ENCODE peak calls at places on chromosomes 16 and 17, in ten cellular contexts. N, Z, Y, S, T, X, Q, M, B and O are unnamed samples.

GRCh38 chr17:273994-274832 is 78.4 kb downstream of the RPH3AL start:
- DNase-seq in X (no peak), Y (peak), Z (no peak), M (peak), S (no peak), Q (peak), B (no peak), N (peak), T (no peak), O (no peak)

GRCh38 chr17:8880466-8880865 is 13.0 kb upstream of the PIK3R6 start:
- DNase-seq in Y (no peak), M (no peak), B (no peak), S (no peak), Z (no peak), N (no peak), T (no peak), X (no peak), Q (no peak), O (no peak)

GRCh38 chr16:27759947-27760844 is 210.3 kb downstream of the KATNIP start:
- DNase-seq in N (no peak), B (no peak), S (no peak), Q (no peak), M (no peak), X (no peak), T (no peak), Y (no peak), Z (no peak), O (no peak)

GRCh38 chr16:9002042-9002441 is 38.3 kb upstream of the USP7 start:
- DNase-seq in M (no peak), Z (no peak), S (no peak), Y (no peak), Q (no peak), N (no peak), X (no peak), T (no peak), B (no peak), O (peak)

GRCh38 chr17:49218941-49219913 is 8.7 kb downstream of the ABI3 start:
- DNase-seq in Y (no peak), B (no peak), Q (peak), S (no peak), X (peak), M (no peak), T (peak), N (no peak), Z (no peak), O (peak)

GRCh38 chr17:60971515-60972369 is 294.1 kb downstream of the BCAS3 start:
- DNase-seq in Y (peak), T (peak), B (no peak), Z (peak), S (peak), M (no peak), Q (no peak), N (peak), X (peak), O (peak)

GRCh38 chr16:49283376-49284049 is 1.9 kb upstream of the CBLN1 start:
- DNase-seq in Y (no peak), B (no peak), N (no peak), M (no peak), T (no peak), S (no peak), Z (no peak), Q (no peak), X (no peak), O (no peak)

GRCh38 chr17:3796822-3797170 is 4.2 kb downstream of the ITGAE start:
- DNase-seq in T (no peak), X (peak), Q (no peak), S (no peak), N (no peak), Y (no peak), M (no peak), Z (no peak), B (no peak), O (no peak)

GRCh38 chr17:3773511-3773910 is 27.5 kb downstream of the ITGAE start:
- DNase-seq in Q (peak), S (peak), N (no peak), X (no peak), Z (peak), Y (peak), T (no peak), M (no peak), B (no peak), O (no peak)

GRCh38 chr17:73342549-73343167 is 30.9 kb upstream of the CDC42EP4 start:
- DNase-seq in T (peak), N (no peak), Z (peak), M (no peak), S (peak), X (peak), B (no peak), Q (no peak), Y (no peak), O (no peak)

GRCh38 chr16:26765087-26765486 is 301.6 kb upstream of the C16orf82 start:
- DNase-seq in S (no peak), T (no peak), X (peak), N (no peak), Q (no peak), M (no peak), Z (no peak), Y (no peak), B (no peak), O (peak)

GRCh38 chr17:57215317-57215716 is 41.0 kb upstream of the MSI2 start:
- DNase-seq in Z (peak), Q (no peak), X (no peak), Y (peak), B (no peak), T (no peak), N (peak), M (no peak), S (peak), O (no peak)

GRCh38 chr16:79915264-79916160 is 315.0 kb upstream of the MAF start:
- DNase-seq in X (no peak), Y (no peak), B (no peak), Q (no peak), N (no peak), T (no peak), M (no peak), Z (no peak), S (no peak), O (no peak)

GRCh38 chr16:48272837-48273421 is 25.6 kb upstream of the ABCC11 start:
- DNase-seq in M (no peak), Y (no peak), B (no peak), Z (no peak), Q (no peak), N (no peak), X (no peak), T (no peak), S (no peak), O (no peak)

GRCh38 chr17:80941171-80941570 is 50.5 kb upstream of the CHMP6 start:
- DNase-seq in X (no peak), Y (peak), M (no peak), Z (no peak), S (no peak), N (no peak), T (no peak), Q (peak), B (no peak), O (no peak)

GRCh38 chr17:80937501-80938356 is 53.9 kb upstream of the CHMP6 start:
- DNase-seq in Y (peak), Z (no peak), X (no peak), S (no peak), Q (peak), N (no peak), T (no peak), M (no peak), B (no peak), O (no peak)

GRCh38 chr17:80940171-80941123 is 51.2 kb upstream of the CHMP6 start:
- DNase-seq in T (no peak), Z (no peak), Q (peak), B (no peak), Y (peak), X (no peak), S (no peak), M (no peak), N (no peak), O (no peak)

GRCh38 chr17:80938556-80938955 is 53.1 kb upstream of the CHMP6 start:
- DNase-seq in Q (no peak), Z (no peak), N (no peak), B (no peak), M (no peak), T (no peak), S (no peak), X (no peak), Y (peak), O (peak)

DNA sequence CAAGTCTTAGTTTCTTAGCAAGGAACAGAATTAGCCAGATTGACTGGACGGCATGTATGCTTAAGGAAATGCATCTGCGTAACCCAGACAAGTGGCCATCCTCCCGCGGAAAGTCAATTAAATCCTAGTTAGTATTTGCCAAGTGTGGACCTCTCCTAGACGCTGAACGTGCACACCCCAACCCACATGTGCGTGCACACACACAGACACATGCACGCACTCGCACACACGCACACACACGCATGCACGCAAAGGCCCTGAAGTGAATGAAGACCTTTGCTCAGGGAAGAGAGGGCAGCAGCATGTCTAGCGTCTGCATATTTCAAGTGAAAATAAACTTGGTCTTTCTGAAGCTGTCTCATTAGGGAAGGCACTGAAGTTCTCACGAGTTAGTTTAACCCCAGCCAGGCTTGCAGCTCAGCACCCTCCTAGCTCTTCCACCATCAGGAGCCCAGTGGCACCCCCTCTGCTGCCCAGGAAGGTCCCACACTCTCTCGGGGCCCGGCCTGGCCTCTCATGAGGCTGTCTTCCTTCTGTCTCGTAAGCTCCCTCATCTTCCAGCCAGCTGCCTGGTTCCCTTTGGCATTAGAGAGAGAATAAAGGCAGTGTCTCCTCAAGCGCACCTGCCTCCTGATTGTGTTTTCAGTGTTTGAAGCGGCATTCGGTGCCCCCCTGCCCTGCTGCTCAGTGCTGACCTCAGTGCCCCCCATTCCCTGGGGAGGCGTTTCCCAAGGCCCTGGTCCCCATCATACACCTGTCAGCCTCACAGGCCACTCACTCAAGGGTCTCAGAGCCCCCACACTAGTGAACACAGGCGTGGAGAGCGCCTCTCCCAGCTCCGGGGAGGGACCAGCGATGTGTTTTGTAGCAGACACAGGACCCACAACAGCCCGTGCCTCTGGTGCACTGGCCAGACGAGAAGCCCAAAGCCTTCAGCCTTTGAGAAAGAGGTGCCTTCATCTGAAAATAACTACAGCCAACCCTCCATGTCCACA is 52.2 kb upstream of the CHMP6 start:
- DNase-seq in Q (peak), N (no peak), S (no peak), X (no peak), B (no peak), T (no peak), Z (no peak), M (no peak), Y (peak), O (no peak)
- H3K4me3 ChIP-seq in Q (no peak), N (no peak), S (no peak), X (no peak), B (no peak), T (no peak), Z (no peak), M (no peak), Y (no peak), O (peak)

GRCh38 chr16:53089434-53090270 is 34.9 kb downstream of the CHD9 start:
- DNase-seq in B (no peak), N (no peak), T (no peak), S (peak), Y (no peak), Q (no peak), Z (no peak), M (no peak), X (no peak), O (no peak)
- H3K4me3 ChIP-seq in B (no peak), N (no peak), T (no peak), S (no peak), Y (no peak), Q (no peak), Z (no peak), M (no peak), X (no peak), O (no peak)

DNA sequence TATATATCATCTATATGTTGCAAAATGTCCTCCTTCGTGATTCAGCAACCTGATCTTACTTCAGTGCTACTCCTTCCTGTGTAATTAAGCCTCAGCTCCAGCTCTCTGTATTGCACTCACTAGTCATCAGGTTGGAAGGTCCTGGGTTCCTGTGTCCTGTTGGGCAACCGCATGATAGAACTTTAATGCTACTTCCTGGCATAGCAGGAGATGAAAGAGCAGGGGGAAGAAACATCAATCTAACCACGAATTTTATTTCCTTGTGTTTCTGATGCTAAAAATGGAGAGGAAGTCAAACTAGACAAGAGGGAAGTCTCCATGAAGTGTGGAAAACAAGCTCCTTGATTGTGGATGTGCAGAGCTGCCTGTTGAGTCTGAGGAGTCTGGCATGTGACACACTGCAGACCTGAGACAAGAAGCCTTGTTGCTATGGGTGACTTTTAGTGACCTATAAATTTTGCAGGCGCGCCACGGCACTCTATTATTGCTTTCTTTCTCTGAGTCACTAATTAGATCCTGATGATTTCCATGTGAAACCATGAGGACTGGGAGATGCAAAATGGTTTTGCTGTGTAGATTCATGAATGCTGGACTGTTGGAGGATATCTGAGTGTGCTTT is 25.6 kb downstream of the IGSF6 start:
- DNase-seq in T (no peak), S (peak), B (no peak), Z (peak), N (no peak), M (no peak), Q (no peak), Y (peak), X (no peak), O (peak)
- H3K4me3 ChIP-seq in T (no peak), S (no peak), B (no peak), Z (no peak), N (no peak), M (no peak), Q (no peak), Y (no peak), X (no peak), O (no peak)

GRCh38 chr16:11597268-11597690 is 10.6 kb upstream of the LITAF start:
- DNase-seq in M (no peak), T (no peak), B (no peak), Y (peak), S (no peak), N (peak), Z (no peak), Q (peak), X (no peak), O (no peak)

GRCh38 chr16:11599579-11599978 is 12.9 kb upstream of the LITAF start:
- DNase-seq in T (no peak), M (no peak), Q (no peak), S (no peak), Y (no peak), N (no peak), Z (no peak), B (no peak), X (no peak), O (no peak)

GRCh38 chr16:11596572-11597226 is 10.0 kb upstream of the LITAF start:
- DNase-seq in Z (no peak), B (no peak), X (no peak), M (no peak), Y (no peak), N (no peak), T (no peak), Q (no peak), S (no peak), O (no peak)

GRCh38 chr16:11597737-11598136 is 11.0 kb upstream of the LITAF start:
- DNase-seq in T (no peak), X (no peak), S (no peak), M (no peak), Q (no peak), Z (no peak), N (no peak), B (no peak), Y (no peak), O (no peak)

DNA sequence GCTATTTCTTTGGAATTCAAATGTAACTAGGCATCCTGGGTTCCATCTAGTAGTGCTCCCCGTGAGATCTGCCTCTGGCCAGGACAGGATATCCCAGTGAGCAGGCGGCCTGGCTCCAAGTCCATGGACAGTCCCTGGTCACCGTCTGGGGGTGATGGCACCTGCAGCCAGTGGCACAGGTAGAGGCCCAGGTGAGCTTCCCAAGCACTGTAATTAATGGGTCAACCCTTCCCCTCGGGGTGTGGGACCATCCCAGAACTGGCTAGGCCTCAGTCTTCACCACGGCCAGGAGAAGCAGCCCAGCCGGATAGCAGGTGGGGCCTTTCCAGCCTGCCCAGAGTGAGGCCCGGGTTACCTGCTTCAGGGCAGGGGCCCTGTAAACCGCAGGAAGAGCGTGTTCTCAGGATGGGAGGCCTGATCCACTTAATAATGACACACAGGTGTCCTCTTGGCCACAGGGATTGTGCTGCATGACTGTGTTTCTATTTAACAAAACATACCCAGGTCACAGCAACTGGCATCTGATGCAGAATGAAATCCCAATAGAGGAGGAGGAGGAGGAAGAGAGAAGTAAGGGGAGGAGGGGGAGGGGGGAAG is 9.3 kb upstream of the LITAF start:
- DNase-seq in Z (no peak), B (no peak), Y (no peak), N (no peak), X (no peak), S (no peak), M (no peak), T (no peak), Q (no peak), O (no peak)
- H3K4me3 ChIP-seq in Z (no peak), B (no peak), Y (no peak), N (no peak), X (no peak), S (no peak), M (no peak), T (no peak), Q (no peak), O (no peak)

GRCh38 chr17:38571833-38572274 is 33.9 kb downstream of the SRCIN1 start:
- DNase-seq in S (no peak), M (no peak), Q (peak), Z (no peak), N (no peak), Y (no peak), B (no peak), T (no peak), X (no peak), O (no peak)
- H3K4me3 ChIP-seq in S (no peak), M (peak), Q (no peak), Z (no peak), N (no peak), Y (no peak), B (no peak), T (peak), X (no peak), O (no peak)

GRCh38 chr16:67845291-67846062 is 1.3 kb upstream of the NUTF2 start:
- DNase-seq in S (no peak), T (peak), Y (no peak), Q (no peak), M (no peak), N (no peak), B (no peak), X (peak), Z (no peak), O (no peak)
- H3K4me3 ChIP-seq in S (peak), T (peak), Y (peak), Q (peak), M (peak), N (no peak), B (peak), X (peak), Z (peak), O (peak)

GRCh38 chr17:59839646-59840328 is 53.0 kb downstream of the TUBD1 start:
- DNase-seq in B (no peak), N (no peak), X (peak), S (peak), Q (no peak), Y (no peak), Z (no peak), T (no peak), M (no peak), O (no peak)
- H3K4me3 ChIP-seq in B (peak), N (peak), X (peak), S (peak), Q (peak), Y (peak), Z (peak), T (peak), M (peak), O (no peak)

GRCh38 chr17:17837380-17837821 is 615 bp upstream of the SREBF1 start:
- DNase-seq in Y (peak), T (peak), Z (peak), N (peak), X (no peak), M (no peak), Q (peak), B (no peak), S (peak), O (no peak)
- H3K4me3 ChIP-seq in Y (peak), T (peak), Z (peak), N (no peak), X (peak), M (peak), Q (no peak), B (peak), S (peak), O (peak)

GRCh38 chr16:10983175-10983558 is 38.8 kb downstream of the CLEC16A start:
- DNase-seq in Q (no peak), Y (no peak), M (no peak), N (no peak), Z (no peak), X (peak), S (no peak), B (no peak), T (no peak), O (no peak)
- H3K4me3 ChIP-seq in Q (no peak), Y (no peak), M (no peak), N (no peak), Z (no peak), X (no peak), S (no peak), B (no peak), T (no peak), O (no peak)

GRCh38 chr17:6070280-6070894 is at the start of gene WSCD1:
- DNase-seq in B (no peak), Q (peak), S (no peak), M (peak), N (peak), T (peak), Y (peak), X (no peak), Z (peak), O (no peak)
- H3K4me3 ChIP-seq in B (peak), Q (peak), S (no peak), M (peak), N (peak), T (peak), Y (peak), X (no peak), Z (peak), O (no peak)